ENCODE peak calls at places on chromosomes 13 and 19, in seven cellular contexts. Y, K, F, E, V, R and B are unnamed samples.

GRCh38 chr19:35342430-35342829 is 5.3 kb upstream of the FFAR1 start:
- DNase-seq in F (no peak), V (no peak), K (no peak), R (no peak), Y (no peak), E (no peak), B (no peak)

GRCh38 chr13:46687810-46688209 is 109.2 kb downstream of the ESD start:
- DNase-seq in V (no peak), Y (peak; percentile 46), F (peak; percentile 19), R (no peak), E (no peak), K (no peak), B (peak; percentile 92)

GRCh38 chr19:31312004-31312403 is 37.2 kb downstream of the TSHZ3 start:
- DNase-seq in V (peak; percentile 79), Y (peak; percentile 91), F (peak; percentile 76), K (no peak), E (peak; percentile 64), R (no peak), B (no peak)

GRCh38 chr19:16273005-16273404 is 51.6 kb upstream of the KLF2 start:
- DNase-seq in Y (no peak), V (no peak), E (no peak), K (no peak), R (peak; percentile 60), F (no peak), B (no peak)

GRCh38 chr19:42091300-42092266 is 15.6 kb downstream of the ZNF574 start:
- DNase-seq in Y (peak; percentile 81), F (peak; percentile 34), K (no peak), V (no peak), E (peak; percentile 40), R (peak; percentile 55), B (peak; percentile 45)

GRCh38 chr19:32287811-32288227 is 57.6 kb upstream of the ZNF507 start:
- DNase-seq in R (peak; percentile 70), Y (peak; percentile 86), K (no peak), E (peak; percentile 56), V (peak; percentile 47), F (peak; percentile 36), B (peak; percentile 69)

GRCh38 chr13:88196106-88196505 is 524.9 kb downstream of the SLITRK5 start:
- DNase-seq in R (no peak), K (no peak), V (no peak), E (no peak), Y (no peak), F (no peak), B (no peak)

GRCh38 chr13:36907801-36908200 is 12.2 kb downstream of the SMAD9 start:
- DNase-seq in V (no peak), E (no peak), F (no peak), Y (no peak), R (no peak), K (no peak), B (no peak)

GRCh38 chr13:37534181-37534580 is 64.4 kb downstream of the POSTN start:
- DNase-seq in Y (peak; percentile 93), E (no peak), R (no peak), V (no peak), K (no peak), F (peak; percentile 61), B (no peak)

GRCh38 chr13:113144255-113144629 is 14.2 kb upstream of the PROZ start:
- DNase-seq in F (no peak), R (no peak), E (no peak), V (no peak), K (no peak), Y (no peak), B (no peak)

GRCh38 chr13:28622286-28622685 is 36.6 kb upstream of the POMP start:
- DNase-seq in F (no peak), Y (no peak), V (peak; percentile 95), E (no peak), K (no peak), R (no peak), B (no peak)

GRCh38 chr19:1169921-1170885 is 3.9 kb downstream of the SBNO2 start:
- DNase-seq in E (peak; percentile 92), Y (no peak), F (peak; percentile 39), R (no peak), K (no peak), V (no peak), B (no peak)

GRCh38 chr19:2270572-2271515 is 11.1 kb downstream of the PEAK3 start:
- DNase-seq in R (peak; percentile 56), E (peak; percentile 91), K (peak; percentile 80), V (peak; percentile 98), F (peak; percentile 77), Y (peak; percentile 90), B (peak; percentile 90)

GRCh38 chr13:32205426-32206096 is 109.6 kb downstream of the ZAR1L start:
- DNase-seq in K (no peak), F (no peak), E (no peak), V (no peak), Y (no peak), R (no peak), B (no peak)